ENCODE peak calls at places on chromosomes 12 and 14, in ten cellular contexts. X is M059J; O is central memory CD4-positive, alpha-beta T cell; J is GM04504; P is activated T-cell treated with anti-CD3 and anti-CD28 coated beads, Interleukin-2, amount 50 U/mL, for 72 hours; L is globus pallidus; C is fibroblast of mammary gland; S is EL; E is activated CD8-positive, alpha-beta memory T cell treated with anti-CD3 and anti-CD28 coated beads for 24 hours; G is lower lobe of right lung. Z is an unnamed sample.
A peak's percentile ranks its signal among the peaks of the same experiment; 100 is the strongest.

GRCh38 chr12:53115891-53116675 is 12.8 kb downstream of the SOAT2 start:
- DNase-seq in O (no peak), X (no peak), P (no peak), C (no peak), L (no peak), E (peak; percentile 41), G (no peak), J (no peak), S (no peak), Z (no peak)

GRCh38 chr12:68611094-68611818 is 557 bp downstream of the RAP1B start:
- DNase-seq in S (peak; percentile 59), X (peak; percentile 63), E (peak; percentile 78), O (peak; percentile 45), G (peak; percentile 80), J (peak; percentile 42), C (peak; percentile 65), L (peak; percentile 63), P (peak; percentile 51), Z (peak; percentile 88)

GRCh38 chr14:34826661-34827060 is 48.5 kb downstream of the BAZ1A start:
- DNase-seq in C (peak; percentile 70), O (no peak), X (peak; percentile 30), S (peak; percentile 51), G (no peak), J (peak; percentile 17), L (no peak), E (no peak), P (no peak), Z (no peak)

GRCh38 chr14:69324341-69324931 is 64.5 kb downstream of the GALNT16 start:
- DNase-seq in C (no peak), P (no peak), L (no peak), X (no peak), O (no peak), J (no peak), E (no peak), G (no peak), S (no peak), Z (no peak)

GRCh38 chr12:48883305-48884171 is 17.9 kb upstream of the RND1 start:
- DNase-seq in J (no peak), P (no peak), S (no peak), X (peak; percentile 38), G (no peak), L (no peak), C (no peak), E (no peak), O (no peak), Z (no peak)

GRCh38 chr12:58847876-58848600 is 72.3 kb downstream of the LRIG3 start:
- DNase-seq in C (no peak), S (no peak), J (no peak), E (no peak), P (no peak), O (no peak), X (peak; percentile 17), G (no peak), L (no peak), Z (no peak)

GRCh38 chr12:44947163-44947562 is 71.0 kb upstream of the NELL2 start:
- DNase-seq in L (no peak), O (no peak), C (no peak), S (no peak), E (no peak), P (no peak), J (no peak), X (no peak), G (no peak), Z (no peak)

GRCh38 chr12:46903058-46903457 is 77.3 kb upstream of the SLC38A4 start:
- DNase-seq in O (no peak), E (no peak), P (no peak), J (no peak), L (no peak), G (no peak), C (no peak), S (no peak), X (no peak), Z (no peak)

GRCh38 chr12:47736877-47737676 is 11.8 kb upstream of the ENDOU start:
- DNase-seq in J (peak; percentile 75), L (peak; percentile 86), X (peak; percentile 31), E (no peak), P (no peak), O (no peak), G (peak; percentile 91), C (peak; percentile 89), S (peak; percentile 74), Z (peak; percentile 95)

GRCh38 chr12:124433147-124433874 is 134.1 kb downstream of the NCOR2 start:
- DNase-seq in X (no peak), S (no peak), E (no peak), O (no peak), J (no peak), G (no peak), P (no peak), C (no peak), L (peak; percentile 69), Z (no peak)

GRCh38 chr14:75781096-75781495 is 120.0 kb downstream of the TTLL5 start:
- DNase-seq in O (no peak), G (no peak), C (no peak), J (no peak), L (no peak), X (no peak), E (no peak), P (no peak), S (no peak), Z (no peak)

GRCh38 chr12:3077572-3078081 is 448 bp downstream of the TSPAN9 start:
- DNase-seq in X (peak; percentile 28), P (no peak), O (peak; percentile 24), S (peak; percentile 8), J (no peak), L (no peak), E (peak; percentile 70), G (no peak), C (peak; percentile 34), Z (no peak)

GRCh38 chr12:51388066-51388799 is 3.0 kb downstream of the GALNT6 start:
- DNase-seq in E (no peak), X (peak; percentile 82), J (peak; percentile 77), C (peak; percentile 34), P (no peak), G (no peak), S (peak; percentile 86), O (no peak), L (peak; percentile 71), Z (no peak)

GRCh38 chr12:12718853-12719252 is 1.7 kb downstream of the CDKN1B start:
- DNase-seq in J (no peak), S (peak; percentile 33), E (no peak), G (no peak), L (no peak), O (no peak), P (peak; percentile 31), C (peak; percentile 55), X (peak; percentile 55), Z (no peak)

GRCh38 chr12:21637985-21638891 is 19.4 kb downstream of the LDHB start:
- DNase-seq in E (no peak), C (peak; percentile 35), S (no peak), G (no peak), X (no peak), J (no peak), L (no peak), P (no peak), O (no peak), Z (no peak)

GRCh38 chr14:60183724-60184596 is 18.8 kb upstream of the DHRS7 start:
- DNase-seq in X (peak; percentile 73), P (peak; percentile 40), L (peak; percentile 69), O (peak; percentile 69), G (no peak), S (peak; percentile 66), J (no peak), E (no peak), C (peak; percentile 81), Z (no peak)

GRCh38 chr12:124681779-124682391 is 114.5 kb upstream of the NCOR2 start:
- DNase-seq in E (no peak), O (no peak), C (peak; percentile 97), L (no peak), G (no peak), X (peak; percentile 87), S (peak; percentile 69), P (no peak), J (peak; percentile 66), Z (no peak)

GRCh38 chr14:75539562-75540478 is 17.6 kb downstream of the BATF start:
- DNase-seq in X (no peak), G (no peak), E (peak; percentile 80), P (peak; percentile 63), O (peak; percentile 42), C (no peak), J (no peak), S (no peak), L (no peak), Z (no peak)

GRCh38 chr14:76253111-76253510 is 101.4 kb downstream of the GPATCH2L start:
- DNase-seq in E (no peak), G (no peak), O (no peak), S (no peak), L (no peak), X (no peak), C (no peak), J (no peak), P (no peak), Z (no peak)

GRCh38 chr12:51393676-51394545 is 2.7 kb upstream of the GALNT6 start:
- DNase-seq in X (peak; percentile 96), G (no peak), O (peak; percentile 60), L (no peak), C (peak; percentile 93), P (peak; percentile 52), E (peak; percentile 73), J (peak; percentile 92), S (peak; percentile 97), Z (no peak)

GRCh38 chr14:105075364-105076295 is 10.4 kb upstream of the GPR132 start:
- DNase-seq in C (no peak), L (peak; percentile 46), S (peak; percentile 34), X (no peak), P (peak; percentile 50), O (no peak), J (no peak), G (peak; percentile 64), E (peak; percentile 74), Z (no peak)

GRCh38 chr12:67141405-67142018 is 127.6 kb upstream of the CAND1 start:
- DNase-seq in S (no peak), J (no peak), C (no peak), E (no peak), P (peak; percentile 26), L (no peak), O (no peak), G (no peak), X (no peak), Z (no peak)

GRCh38 chr14:36845346-36846042 is 183.8 kb downstream of the PAX9 start:
- DNase-seq in S (no peak), E (no peak), X (no peak), J (no peak), C (no peak), L (no peak), P (no peak), O (no peak), G (no peak), Z (no peak)

GRCh38 chr12:13950502-13950901 is 30.9 kb downstream of the GRIN2B start:
- DNase-seq in S (no peak), G (no peak), X (no peak), E (no peak), J (no peak), C (no peak), L (no peak), O (no peak), P (no peak), Z (no peak)

GRCh38 chr14:65096323-65097089 is 5.8 kb downstream of the MAX start:
- DNase-seq in G (no peak), E (no peak), P (no peak), C (peak; percentile 20), O (no peak), X (peak; percentile 12), L (no peak), J (no peak), S (no peak), Z (no peak)

Z was measured in osteocyte.